ENCODE peak calls at places on chromosomes 4 and X, in ten cellular contexts. F, J, S, M, A, L, G, T, Q and X are unnamed samples.
A peak's percentile ranks its signal among the peaks of the same experiment; 100 is the strongest.

GRCh38 chr4:75718529-75718928 is 5.8 kb upstream of the USO1 start:
- DNase-seq in F (no peak), J (no peak), S (no peak), M (no peak), A (no peak), L (no peak), G (no peak), T (no peak), Q (no peak), X (no peak)

GRCh38 chr4:135368826-135369225 is 1167.2 kb upstream of the PABPC4L start:
- DNase-seq in F (no peak), J (no peak), S (peak; percentile 13), M (no peak), A (no peak), L (no peak), G (no peak), T (peak; percentile 1), Q (no peak), X (no peak)

GRCh38 chrX:131821945-131822622 is 201.0 kb upstream of the STK26 start:
- DNase-seq in F (peak; percentile 87), J (no peak), S (peak; percentile 86), M (peak; percentile 80), A (no peak), L (peak; percentile 89), G (no peak), T (no peak), Q (no peak), X (peak; percentile 74)

GRCh38 chrX:137431693-137432488 is 134.0 kb upstream of the ZIC3 start:
- DNase-seq in F (no peak), J (no peak), S (no peak), M (peak; percentile 64), A (no peak), L (no peak), G (peak; percentile 38), T (no peak), Q (no peak), X (no peak)

GRCh38 chrX:12958059-12958458 is 16.9 kb upstream of the TMSB4X start:
- DNase-seq in F (no peak), J (no peak), S (no peak), M (no peak), A (no peak), L (no peak), G (no peak), T (no peak), Q (no peak), X (no peak)

GRCh38 chr4:139314047-139314800 is 11.9 kb upstream of the NDUFC1 start:
- DNase-seq in F (no peak), J (no peak), S (no peak), M (no peak), A (no peak), L (no peak), G (no peak), T (no peak), Q (no peak), X (no peak)

GRCh38 chr4:84841435-84841834 is 125.1 kb downstream of the WDFY3 start:
- DNase-seq in F (no peak), J (no peak), S (no peak), M (no peak), A (no peak), L (no peak), G (no peak), T (no peak), Q (no peak), X (no peak)

GRCh38 chr4:145047151-145047550 is 50.8 kb downstream of the ANAPC10 start:
- DNase-seq in F (no peak), J (no peak), S (no peak), M (no peak), A (no peak), L (no peak), G (no peak), T (no peak), Q (no peak), X (no peak)

GRCh38 chrX:24023972-24024664 is 2.9 kb downstream of the KLHL15 start:
- DNase-seq in F (peak; percentile 15), J (no peak), S (peak; percentile 36), M (peak; percentile 12), A (no peak), L (no peak), G (peak; percentile 38), T (peak; percentile 17), Q (no peak), X (no peak)

GRCh38 chr4:38834570-38834969 is 22.0 kb downstream of the TLR6 start:
- DNase-seq in F (no peak), J (no peak), S (no peak), M (no peak), A (no peak), L (no peak), G (no peak), T (no peak), Q (no peak), X (no peak)

GRCh38 chr4:159269143-159269542 is 166.3 kb downstream of the RAPGEF2 start:
- DNase-seq in F (no peak), J (no peak), S (no peak), M (no peak), A (no peak), L (peak; percentile 68), G (no peak), T (no peak), Q (no peak), X (no peak)

GRCh38 chr4:151569650-151570049 is 160.7 kb downstream of the FHIP1A start:
- DNase-seq in F (no peak), J (no peak), S (no peak), M (no peak), A (no peak), L (no peak), G (peak; percentile 7), T (no peak), Q (no peak), X (no peak)

GRCh38 chrX:11932423-11932822 is 174.4 kb downstream of the MSL3 start:
- DNase-seq in F (no peak), J (no peak), S (no peak), M (no peak), A (no peak), L (no peak), G (no peak), T (no peak), Q (no peak), X (no peak)